ENCODE peak calls at places on chromosomes 12 and 14, in five cellular contexts. T is natural killer cell, E is activated gamma-delta T cell treated with Interleukin-2 at 50 U/mL for 16 hours, U is AG20443, J is T47D. C is an unnamed sample.

GRCh38 chr12:11746024-11746771 is 96.7 kb downstream of the ETV6 start:
- DNase-seq in T (no peak), E (no peak), U (no peak), J (no peak), C (peak; percentile 79)

GRCh38 chr14:96838449-96838848 is 41.3 kb downstream of the VRK1 start:
- DNase-seq in T (no peak), E (no peak), U (no peak), J (no peak), C (no peak)

GRCh38 chr14:87638196-87638595 is 354.8 kb downstream of the GALC start:
- DNase-seq in T (no peak), E (no peak), U (no peak), J (no peak), C (no peak)

GRCh38 chr14:36091096-36091495 is 85.4 kb downstream of the PTCSC3 start:
- DNase-seq in T (no peak), E (no peak), U (peak; percentile 85), J (no peak), C (peak; percentile 95)

GRCh38 chr12:19988457-19988856 is 379.9 kb upstream of the PDE3A start:
- DNase-seq in T (no peak), E (no peak), U (no peak), J (no peak), C (peak; percentile 44)

GRCh38 chr12:47900480-47901129 is 4.2 kb downstream of the VDR start:
- DNase-seq in T (no peak), E (no peak), U (peak; percentile 20), J (peak; percentile 50), C (no peak)

GRCh38 chr14:95922080-95922479 is 45.4 kb downstream of the TUNAR start:
- DNase-seq in T (no peak), E (no peak), U (no peak), J (no peak), C (no peak)

GRCh38 chr12:78951746-78952532 is 87.4 kb downstream of the SYT1 start:
- DNase-seq in T (no peak), E (no peak), U (no peak), J (no peak), C (peak; percentile 54)

GRCh38 chr12:53752651-53753050 is 872 bp upstream of the CISTR start:
- DNase-seq in T (no peak), E (no peak), U (no peak), J (no peak), C (no peak)

GRCh38 chr14:33587761-33588160 is 363.1 kb downstream of the EGLN3 start:
- DNase-seq in T (no peak), E (no peak), U (no peak), J (no peak), C (no peak)

GRCh38 chr12:59833408-59833807 is 237.6 kb downstream of the SLC16A7 start:
- DNase-seq in T (no peak), E (no peak), U (no peak), J (no peak), C (no peak)

GRCh38 chr14:105139212-105139825 is 29.3 kb downstream of the JAG2 start:
- DNase-seq in T (no peak), E (no peak), U (no peak), J (no peak), C (no peak)

C was measured in astrocyte.